ENCODE peak calls at places on chromosomes 4 and X, in four cellular contexts. One of them, this sample, is unnamed.

GRCh38 chrX:1242901-1243402 is 25.7 kb upstream of the CSF2RA start:
- DNase-seq in mesenchymal stem cell: no peak
- DNase-seq in H9: peak
- DNase-seq in neuronal stem cell: no peak
- DNase-seq in this sample: peak

GRCh38 chr4:123649644-123650356 is 253.2 kb downstream of the SPRY1 start:
- DNase-seq in mesenchymal stem cell: peak
- DNase-seq in H9: peak
- DNase-seq in neuronal stem cell: no peak
- DNase-seq in this sample: peak

GRCh38 chrX:22399793-22400192 is 127.1 kb downstream of the CBLL2 start:
- DNase-seq in mesenchymal stem cell: peak
- DNase-seq in H9: no peak
- DNase-seq in neuronal stem cell: no peak
- DNase-seq in this sample: no peak

GRCh38 chrX:2793752-2794151 is 35.0 kb upstream of the GYG2 start:
- DNase-seq in mesenchymal stem cell: no peak
- DNase-seq in H9: peak
- DNase-seq in neuronal stem cell: no peak
- DNase-seq in this sample: no peak

GRCh38 chr4:47195706-47196105 is 164.3 kb downstream of the GABRB1 start:
- DNase-seq in mesenchymal stem cell: no peak
- DNase-seq in H9: no peak
- DNase-seq in neuronal stem cell: no peak
- DNase-seq in this sample: no peak

GRCh38 chr4:52825311-52826090 is 36.6 kb upstream of the RASL11B start:
- DNase-seq in mesenchymal stem cell: peak
- DNase-seq in H9: peak
- DNase-seq in neuronal stem cell: no peak
- DNase-seq in this sample: peak

GRCh38 chrX:115952417-115953092 is 218.0 kb upstream of the AGTR2 start:
- DNase-seq in mesenchymal stem cell: no peak
- DNase-seq in H9: peak
- DNase-seq in neuronal stem cell: no peak
- DNase-seq in this sample: peak

GRCh38 chr4:126533176-126533575 is 1099.6 kb upstream of the INTU start:
- DNase-seq in mesenchymal stem cell: peak
- DNase-seq in H9: no peak
- DNase-seq in neuronal stem cell: peak
- DNase-seq in this sample: no peak

GRCh38 chr4:73396993-73397972 is 6.8 kb upstream of the ALB start:
- DNase-seq in mesenchymal stem cell: no peak
- DNase-seq in H9: no peak
- DNase-seq in neuronal stem cell: peak
- DNase-seq in this sample: no peak

GRCh38 chrX:101397779-101398178 is 7.0 kb downstream of the RPL36A start:
- DNase-seq in mesenchymal stem cell: no peak
- DNase-seq in H9: peak
- DNase-seq in neuronal stem cell: no peak
- DNase-seq in this sample: peak

GRCh38 chrX:24339911-24340310 is 20.5 kb upstream of the SUPT20HL1 start:
- DNase-seq in mesenchymal stem cell: no peak
- DNase-seq in H9: no peak
- DNase-seq in neuronal stem cell: no peak
- DNase-seq in this sample: no peak

GRCh38 chr4:168076989-168077725 is 15.2 kb upstream of the ANXA10 start:
- DNase-seq in mesenchymal stem cell: peak
- DNase-seq in H9: peak
- DNase-seq in neuronal stem cell: peak
- DNase-seq in this sample: peak

GRCh38 chrX:118536687-118537461 is 41.3 kb downstream of the DOCK11 start:
- DNase-seq in mesenchymal stem cell: peak
- DNase-seq in H9: no peak
- DNase-seq in neuronal stem cell: no peak
- DNase-seq in this sample: peak

GRCh38 chr4:69833251-69833650 is 26.7 kb downstream of the SULT1E1 start:
- DNase-seq in mesenchymal stem cell: no peak
- DNase-seq in H9: no peak
- DNase-seq in neuronal stem cell: no peak
- DNase-seq in this sample: no peak

GRCh38 chrX:17470136-17470535 is 95.1 kb downstream of the NHS start:
- DNase-seq in mesenchymal stem cell: no peak
- DNase-seq in H9: no peak
- DNase-seq in neuronal stem cell: no peak
- DNase-seq in this sample: no peak

GRCh38 chr4:145098675-145099037 is 545 bp downstream of the ABCE1 start:
- DNase-seq in mesenchymal stem cell: peak
- DNase-seq in H9: no peak
- DNase-seq in neuronal stem cell: no peak
- DNase-seq in this sample: no peak

GRCh38 chr4:26354491-26354890 is 33.7 kb downstream of the RBPJ start:
- DNase-seq in mesenchymal stem cell: no peak
- DNase-seq in H9: no peak
- DNase-seq in neuronal stem cell: no peak
- DNase-seq in this sample: no peak

GRCh38 chr4:177251237-177251636 is 58.4 kb upstream of the NEIL3 start:
- DNase-seq in mesenchymal stem cell: no peak
- DNase-seq in H9: no peak
- DNase-seq in neuronal stem cell: no peak
- DNase-seq in this sample: no peak

GRCh38 chr4:124133753-124134152 is 578.8 kb downstream of the ANKRD50 start:
- DNase-seq in mesenchymal stem cell: no peak
- DNase-seq in H9: no peak
- DNase-seq in neuronal stem cell: no peak
- DNase-seq in this sample: no peak

GRCh38 chr4:48710446-48711209 is 69.5 kb downstream of the FRYL start:
- DNase-seq in mesenchymal stem cell: no peak
- DNase-seq in H9: no peak
- DNase-seq in neuronal stem cell: no peak
- DNase-seq in this sample: no peak

GRCh38 chrX:4764888-4765287 is 1051.4 kb upstream of the PRKX start:
- DNase-seq in mesenchymal stem cell: peak
- DNase-seq in H9: no peak
- DNase-seq in neuronal stem cell: no peak
- DNase-seq in this sample: peak

GRCh38 chrX:107711521-107712041 is 64.0 kb downstream of the TSC22D3 start:
- DNase-seq in mesenchymal stem cell: peak
- DNase-seq in H9: no peak
- DNase-seq in neuronal stem cell: no peak
- DNase-seq in this sample: no peak

GRCh38 chrX:10240918-10241317 is 84.1 kb downstream of the CLCN4 start:
- DNase-seq in mesenchymal stem cell: peak
- DNase-seq in H9: no peak
- DNase-seq in neuronal stem cell: no peak
- DNase-seq in this sample: no peak

GRCh38 chr4:23877758-23878229 is 12.1 kb downstream of the PPARGC1A start:
- DNase-seq in mesenchymal stem cell: peak
- DNase-seq in H9: no peak
- DNase-seq in neuronal stem cell: no peak
- DNase-seq in this sample: peak

GRCh38 chr4:73034896-73035295 is 34.6 kb downstream of the COX18 start:
- DNase-seq in mesenchymal stem cell: peak
- DNase-seq in H9: no peak
- DNase-seq in neuronal stem cell: no peak
- DNase-seq in this sample: no peak

GRCh38 chr4:156132196-156132595 is 178.5 kb upstream of the CTSO start:
- DNase-seq in mesenchymal stem cell: no peak
- DNase-seq in H9: no peak
- DNase-seq in neuronal stem cell: no peak
- DNase-seq in this sample: no peak

GRCh38 chr4:46390353-46391058 is 578 bp upstream of the GABRA2 start:
- DNase-seq in mesenchymal stem cell: peak
- DNase-seq in H9: peak
- DNase-seq in neuronal stem cell: peak
- DNase-seq in this sample: peak

GRCh38 chr4:96035727-96036126 is 195.8 kb downstream of the PDHA2 start:
- DNase-seq in mesenchymal stem cell: peak
- DNase-seq in H9: no peak
- DNase-seq in neuronal stem cell: no peak
- DNase-seq in this sample: peak

GRCh38 chr4:164765096-164765495 is 11.2 kb downstream of the SMIM31 start:
- DNase-seq in mesenchymal stem cell: no peak
- DNase-seq in H9: no peak
- DNase-seq in neuronal stem cell: no peak
- DNase-seq in this sample: no peak

GRCh38 chr4:47836655-47837581 is 949 bp downstream of the CORIN start:
- DNase-seq in mesenchymal stem cell: peak
- DNase-seq in H9: peak
- DNase-seq in neuronal stem cell: peak
- DNase-seq in this sample: peak

GRCh38 chr4:86924805-86925204 is 10.0 kb upstream of the AFF1 start:
- DNase-seq in mesenchymal stem cell: peak
- DNase-seq in H9: peak
- DNase-seq in neuronal stem cell: no peak
- DNase-seq in this sample: peak

GRCh38 chrX:47577424-47577823 is 4.8 kb upstream of the TIMP1 start:
- DNase-seq in mesenchymal stem cell: peak
- DNase-seq in H9: no peak
- DNase-seq in neuronal stem cell: no peak
- DNase-seq in this sample: no peak

GRCh38 chr4:99586322-99586721 is 11.7 kb downstream of the MTTP start:
- DNase-seq in mesenchymal stem cell: no peak
- DNase-seq in H9: no peak
- DNase-seq in neuronal stem cell: no peak
- DNase-seq in this sample: no peak

GRCh38 chrX:118271770-118272169 is 74.1 kb upstream of the WDR44 start:
- DNase-seq in mesenchymal stem cell: no peak
- DNase-seq in H9: no peak
- DNase-seq in neuronal stem cell: no peak
- DNase-seq in this sample: peak

GRCh38 chrX:3527811-3528210 is 181.4 kb upstream of the MXRA5 start:
- DNase-seq in mesenchymal stem cell: no peak
- DNase-seq in H9: no peak
- DNase-seq in neuronal stem cell: no peak
- DNase-seq in this sample: no peak

GRCh38 chrX:94854251-94854650 is 1180.2 kb downstream of the FAM133A start:
- DNase-seq in mesenchymal stem cell: no peak
- DNase-seq in H9: no peak
- DNase-seq in neuronal stem cell: no peak
- DNase-seq in this sample: peak

GRCh38 chrX:149871940-149872339 is 9.0 kb upstream of the MAGEA8 start:
- DNase-seq in mesenchymal stem cell: peak
- DNase-seq in H9: peak
- DNase-seq in neuronal stem cell: no peak
- DNase-seq in this sample: peak

GRCh38 chr4:170682511-170682910 is 592.8 kb upstream of the AADAT start:
- DNase-seq in mesenchymal stem cell: no peak
- DNase-seq in H9: no peak
- DNase-seq in neuronal stem cell: no peak
- DNase-seq in this sample: peak

GRCh38 chr4:105963461-105964400 is 68.5 kb downstream of the NPNT start:
- DNase-seq in mesenchymal stem cell: peak
- DNase-seq in H9: no peak
- DNase-seq in neuronal stem cell: no peak
- DNase-seq in this sample: no peak

GRCh38 chr4:108398326-108398725 is 222.1 kb upstream of the RPL34 start:
- DNase-seq in mesenchymal stem cell: no peak
- DNase-seq in H9: no peak
- DNase-seq in neuronal stem cell: no peak
- DNase-seq in this sample: no peak

GRCh38 chr4:108396900-108397299 is 223.5 kb upstream of the RPL34 start:
- DNase-seq in mesenchymal stem cell: no peak
- DNase-seq in H9: no peak
- DNase-seq in neuronal stem cell: peak
- DNase-seq in this sample: no peak

GRCh38 chr4:108399610-108400265 is 220.6 kb upstream of the RPL34 start:
- DNase-seq in mesenchymal stem cell: no peak
- DNase-seq in H9: no peak
- DNase-seq in neuronal stem cell: no peak
- DNase-seq in this sample: no peak

GRCh38 chr4:108398836-108399235 is 221.5 kb upstream of the RPL34 start:
- DNase-seq in mesenchymal stem cell: no peak
- DNase-seq in H9: no peak
- DNase-seq in neuronal stem cell: no peak
- DNase-seq in this sample: peak

GRCh38 chr4:108397850-108398249 is 222.5 kb upstream of the RPL34 start:
- DNase-seq in mesenchymal stem cell: no peak
- DNase-seq in H9: no peak
- DNase-seq in neuronal stem cell: no peak
- DNase-seq in this sample: no peak
- H2BK15ac ChIP-seq in mesenchymal stem cell: no peak
- H2BK15ac ChIP-seq in H9: no peak
- H2BK15ac ChIP-seq in neuronal stem cell: no peak
- H2BK15ac ChIP-seq in this sample: no peak

DNA sequence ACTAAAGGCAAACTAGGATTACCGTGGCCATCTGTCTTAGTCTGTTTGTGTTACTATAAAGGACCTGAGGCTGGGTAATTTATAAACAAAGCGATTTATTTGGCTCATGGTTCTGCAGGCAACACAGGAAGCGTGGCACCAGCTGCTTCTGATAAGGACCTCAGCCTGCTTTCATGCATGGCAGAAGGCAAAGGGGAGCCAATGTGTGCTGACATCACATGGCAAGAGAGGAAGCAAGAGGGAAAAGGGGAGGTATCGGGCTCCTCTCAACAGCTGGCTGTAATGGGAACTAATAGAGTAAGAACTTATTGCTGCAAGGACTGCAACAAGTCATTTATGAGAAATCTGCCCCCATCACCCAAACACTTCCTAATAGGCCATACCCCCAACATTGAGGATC is 376.6 kb downstream of the GPM6A start:
- DNase-seq in mesenchymal stem cell: peak
- DNase-seq in H9: no peak
- DNase-seq in neuronal stem cell: no peak
- DNase-seq in this sample: peak
- H2BK15ac ChIP-seq in mesenchymal stem cell: no peak
- H2BK15ac ChIP-seq in H9: no peak
- H2BK15ac ChIP-seq in neuronal stem cell: no peak
- H2BK15ac ChIP-seq in this sample: no peak

GRCh38 chr4:13476915-13477314 is 7.2 kb downstream of the RAB28 start:
- DNase-seq in mesenchymal stem cell: peak
- DNase-seq in H9: no peak
- DNase-seq in neuronal stem cell: no peak
- DNase-seq in this sample: no peak
- H2BK15ac ChIP-seq in mesenchymal stem cell: no peak
- H2BK15ac ChIP-seq in H9: no peak
- H2BK15ac ChIP-seq in neuronal stem cell: no peak
- H2BK15ac ChIP-seq in this sample: no peak

GRCh38 chr4:128384765-128385164 is 97.2 kb upstream of the PGRMC2 start:
- DNase-seq in mesenchymal stem cell: no peak
- DNase-seq in H9: no peak
- DNase-seq in neuronal stem cell: no peak
- DNase-seq in this sample: no peak
- H2BK15ac ChIP-seq in mesenchymal stem cell: peak
- H2BK15ac ChIP-seq in H9: no peak
- H2BK15ac ChIP-seq in neuronal stem cell: no peak
- H2BK15ac ChIP-seq in this sample: no peak

DNA sequence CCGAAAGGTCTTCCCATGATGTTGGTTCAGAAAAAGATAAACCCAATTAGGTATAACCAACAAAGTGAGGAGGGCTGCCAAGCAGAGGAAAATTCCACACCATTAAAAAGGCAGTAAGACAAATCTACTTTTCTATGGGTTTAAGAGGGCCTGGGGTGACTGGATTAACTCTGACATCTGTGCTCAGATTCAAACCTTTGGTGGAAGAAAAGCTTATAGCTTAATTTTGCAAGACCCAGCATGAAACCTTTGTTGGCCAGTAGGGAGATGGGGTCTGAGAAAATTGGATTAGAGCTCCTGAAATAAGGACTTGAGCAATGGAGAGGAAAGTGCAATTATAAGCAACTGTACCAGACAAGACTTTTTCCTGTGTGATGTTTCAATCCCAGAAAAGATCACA is 104.2 kb downstream of the KDR start:
- DNase-seq in mesenchymal stem cell: no peak
- DNase-seq in H9: no peak
- DNase-seq in neuronal stem cell: peak
- DNase-seq in this sample: no peak
- H2BK15ac ChIP-seq in mesenchymal stem cell: no peak
- H2BK15ac ChIP-seq in H9: no peak
- H2BK15ac ChIP-seq in neuronal stem cell: no peak
- H2BK15ac ChIP-seq in this sample: no peak